ENCODE peak calls at places on chromosomes 13 and 19, in nine cellular contexts. One of them, this sample, is unnamed.

GRCh38 chr13:98449273-98449672 is 127.6 kb downstream of the STK24 start:
- DNase-seq in left cardiac atrium: no peak
- DNase-seq in posterior cingulate gyrus: no peak
- DNase-seq in GM10248: no peak
- DNase-seq in retina: no peak
- DNase-seq in stromal cell of bone marrow: no peak
- DNase-seq in WTC11: no peak
- DNase-seq in HTR-8/SVneo: no peak
- DNase-seq in cardiac fibroblast: no peak
- DNase-seq in this sample: no peak

GRCh38 chr19:11324079-11324661 is 15.3 kb downstream of the RAB3D start:
- DNase-seq in left cardiac atrium: peak
- DNase-seq in posterior cingulate gyrus: no peak
- DNase-seq in GM10248: peak
- DNase-seq in retina: no peak
- DNase-seq in stromal cell of bone marrow: peak
- DNase-seq in WTC11: no peak
- DNase-seq in HTR-8/SVneo: peak
- DNase-seq in cardiac fibroblast: peak
- DNase-seq in this sample: peak

GRCh38 chr13:85896516-85897450 is 97.6 kb upstream of the SLITRK6 start:
- DNase-seq in left cardiac atrium: no peak
- DNase-seq in posterior cingulate gyrus: no peak
- DNase-seq in GM10248: no peak
- DNase-seq in retina: no peak
- DNase-seq in stromal cell of bone marrow: no peak
- DNase-seq in WTC11: no peak
- DNase-seq in HTR-8/SVneo: no peak
- DNase-seq in cardiac fibroblast: no peak
- DNase-seq in this sample: no peak

GRCh38 chr13:37443538-37443937 is 155.0 kb downstream of the POSTN start:
- DNase-seq in left cardiac atrium: no peak
- DNase-seq in posterior cingulate gyrus: no peak
- DNase-seq in GM10248: no peak
- DNase-seq in retina: no peak
- DNase-seq in stromal cell of bone marrow: peak
- DNase-seq in WTC11: no peak
- DNase-seq in HTR-8/SVneo: no peak
- DNase-seq in cardiac fibroblast: peak
- DNase-seq in this sample: no peak

GRCh38 chr13:50518131-50518530 is 325.4 kb downstream of the DLEU7 start:
- DNase-seq in left cardiac atrium: no peak
- DNase-seq in posterior cingulate gyrus: no peak
- DNase-seq in GM10248: no peak
- DNase-seq in retina: no peak
- DNase-seq in stromal cell of bone marrow: no peak
- DNase-seq in WTC11: no peak
- DNase-seq in HTR-8/SVneo: no peak
- DNase-seq in cardiac fibroblast: no peak
- DNase-seq in this sample: no peak

GRCh38 chr19:11881151-11881800 is 6.3 kb upstream of the ZNF69 start:
- DNase-seq in left cardiac atrium: peak
- DNase-seq in posterior cingulate gyrus: no peak
- DNase-seq in GM10248: peak
- DNase-seq in retina: peak
- DNase-seq in stromal cell of bone marrow: no peak
- DNase-seq in WTC11: peak
- DNase-seq in HTR-8/SVneo: peak
- DNase-seq in cardiac fibroblast: peak
- DNase-seq in this sample: peak

GRCh38 chr13:79318664-79319063 is 87.4 kb downstream of the RBM26 start:
- DNase-seq in left cardiac atrium: no peak
- DNase-seq in posterior cingulate gyrus: no peak
- DNase-seq in GM10248: no peak
- DNase-seq in retina: no peak
- DNase-seq in stromal cell of bone marrow: no peak
- DNase-seq in WTC11: no peak
- DNase-seq in HTR-8/SVneo: no peak
- DNase-seq in cardiac fibroblast: no peak
- DNase-seq in this sample: no peak

GRCh38 chr19:44552324-44552723 is 22.8 kb upstream of the CEACAM20 start:
- DNase-seq in left cardiac atrium: no peak
- DNase-seq in posterior cingulate gyrus: no peak
- DNase-seq in GM10248: no peak
- DNase-seq in retina: peak
- DNase-seq in stromal cell of bone marrow: no peak
- DNase-seq in WTC11: peak
- DNase-seq in HTR-8/SVneo: no peak
- DNase-seq in cardiac fibroblast: peak
- DNase-seq in this sample: no peak

GRCh38 chr13:106281426-106281825 is 254.0 kb downstream of the EFNB2 start:
- DNase-seq in left cardiac atrium: no peak
- DNase-seq in posterior cingulate gyrus: no peak
- DNase-seq in GM10248: no peak
- DNase-seq in retina: no peak
- DNase-seq in stromal cell of bone marrow: no peak
- DNase-seq in WTC11: no peak
- DNase-seq in HTR-8/SVneo: no peak
- DNase-seq in cardiac fibroblast: no peak
- DNase-seq in this sample: no peak

GRCh38 chr19:40610396-40611064 is 9.4 kb downstream of the LTBP4 start:
- DNase-seq in left cardiac atrium: peak
- DNase-seq in posterior cingulate gyrus: no peak
- DNase-seq in GM10248: no peak
- DNase-seq in retina: no peak
- DNase-seq in stromal cell of bone marrow: no peak
- DNase-seq in WTC11: no peak
- DNase-seq in HTR-8/SVneo: no peak
- DNase-seq in cardiac fibroblast: no peak
- DNase-seq in this sample: peak

GRCh38 chr13:99590519-99591011 is 89.3 kb downstream of the TM9SF2 start:
- DNase-seq in left cardiac atrium: no peak
- DNase-seq in posterior cingulate gyrus: no peak
- DNase-seq in GM10248: no peak
- DNase-seq in retina: no peak
- DNase-seq in stromal cell of bone marrow: peak
- DNase-seq in WTC11: no peak
- DNase-seq in HTR-8/SVneo: no peak
- DNase-seq in cardiac fibroblast: peak
- DNase-seq in this sample: no peak

GRCh38 chr13:105979586-105979985 is 555.9 kb downstream of the EFNB2 start:
- DNase-seq in left cardiac atrium: no peak
- DNase-seq in posterior cingulate gyrus: no peak
- DNase-seq in GM10248: no peak
- DNase-seq in retina: peak
- DNase-seq in stromal cell of bone marrow: no peak
- DNase-seq in WTC11: no peak
- DNase-seq in HTR-8/SVneo: no peak
- DNase-seq in cardiac fibroblast: peak
- DNase-seq in this sample: no peak